ENCODE peak calls at places on chromosome X, in six cellular contexts. M is PC-3, E is neural progenitor cell, R is SK-N-SH, X is HCT116, U is MM.1S. S is an unnamed sample.

GRCh38 chrX:85992811-85993229 is 54.5 kb downstream of the CHM start:
- DNase-seq in M (peak), E (no peak), R (no peak), X (peak), U (no peak), S (peak)

GRCh38 chrX:108167211-108167872 is 75.8 kb downstream of the ATG4A start:
- DNase-seq in M (peak), E (no peak), R (no peak), X (peak), U (no peak), S (peak)

GRCh38 chrX:131187234-131187633 is 101.9 kb downstream of the IGSF1 start:
- DNase-seq in M (no peak), E (peak), R (no peak), X (no peak), U (no peak), S (no peak)

GRCh38 chrX:134026732-134027311 is 41.4 kb upstream of the GPC3 start:
- DNase-seq in M (peak), E (peak), R (peak), X (peak), U (peak), S (peak)

GRCh38 chrX:32592786-32593185 is 618.6 kb downstream of the DMD start:
- DNase-seq in M (no peak), E (no peak), R (no peak), X (no peak), U (no peak), S (no peak)

GRCh38 chrX:149939271-149940014 is 1.2 kb upstream of the EOLA2 start:
- DNase-seq in M (peak), E (peak), R (peak), X (peak), U (peak), S (peak)

GRCh38 chrX:43958529-43958928 is 14.7 kb downstream of the NDP start:
- DNase-seq in M (peak), E (peak), R (peak), X (peak), U (peak), S (peak)

GRCh38 chrX:41233988-41234387 is 100.0 kb upstream of the DDX3X start:
- DNase-seq in M (no peak), E (no peak), R (no peak), X (no peak), U (no peak), S (no peak)

GRCh38 chrX:76427560-76428242 is at the start of gene MAGEE1:
- DNase-seq in M (peak), E (peak), R (peak), X (peak), U (peak), S (peak)

GRCh38 chrX:29762006-29762405 is 453.4 kb upstream of the MAGEB2 start:
- DNase-seq in M (no peak), E (peak), R (no peak), X (no peak), U (no peak), S (no peak)

GRCh38 chrX:129523076-129524055 is at the start of gene SMARCA1:
- DNase-seq in M (peak), E (peak), R (peak), X (peak), U (no peak), S (peak)

GRCh38 chrX:24396236-24396929 is 35.9 kb downstream of the SUPT20HL1 start:
- DNase-seq in M (peak), E (no peak), R (no peak), X (no peak), U (no peak), S (peak)

GRCh38 chrX:129472116-129472515 is 51.2 kb downstream of the SMARCA1 start:
- DNase-seq in M (peak), E (no peak), R (no peak), X (no peak), U (no peak), S (peak)

GRCh38 chrX:34875204-34875603 is 67.4 kb upstream of the FAM47B start:
- DNase-seq in M (peak), E (no peak), R (no peak), X (no peak), U (peak), S (peak)

GRCh38 chrX:19673334-19674040 is 158.2 kb upstream of the MAP3K15 start:
- DNase-seq in M (peak), E (no peak), R (no peak), X (peak), U (no peak), S (peak)

GRCh38 chrX:68415289-68415688 is 18.0 kb downstream of the OPHN1 start:
- DNase-seq in M (peak), E (no peak), R (no peak), X (no peak), U (no peak), S (peak)

GRCh38 chrX:10892605-10893225 is 218.4 kb upstream of the HCCS start:
- DNase-seq in M (no peak), E (no peak), R (no peak), X (no peak), U (peak), S (peak)

GRCh38 chrX:14504960-14505538 is 24.3 kb upstream of the GLRA2 start:
- DNase-seq in M (peak), E (no peak), R (no peak), X (no peak), U (no peak), S (no peak)
- H3K9ac ChIP-seq in M (no peak), E (no peak), R (no peak), X (no peak), U (no peak), S (no peak)

GRCh38 chrX:49197543-49198087 is 2.4 kb downstream of the SYP start:
- DNase-seq in M (no peak), E (no peak), R (no peak), X (no peak), U (no peak), S (no peak)

GRCh38 chrX:49199315-49199595 is 738 bp downstream of the SYP start:
- DNase-seq in M (no peak), E (no peak), R (no peak), X (no peak), U (no peak), S (no peak)

GRCh38 chrX:49198540-49199314 is 1.3 kb downstream of the SYP start:
- DNase-seq in M (no peak), E (no peak), R (no peak), X (no peak), U (no peak), S (no peak)

GRCh38 chrX:49202022-49202421 is 2.0 kb upstream of the SYP start:
- DNase-seq in M (no peak), E (no peak), R (no peak), X (no peak), U (no peak), S (no peak)

DNA sequence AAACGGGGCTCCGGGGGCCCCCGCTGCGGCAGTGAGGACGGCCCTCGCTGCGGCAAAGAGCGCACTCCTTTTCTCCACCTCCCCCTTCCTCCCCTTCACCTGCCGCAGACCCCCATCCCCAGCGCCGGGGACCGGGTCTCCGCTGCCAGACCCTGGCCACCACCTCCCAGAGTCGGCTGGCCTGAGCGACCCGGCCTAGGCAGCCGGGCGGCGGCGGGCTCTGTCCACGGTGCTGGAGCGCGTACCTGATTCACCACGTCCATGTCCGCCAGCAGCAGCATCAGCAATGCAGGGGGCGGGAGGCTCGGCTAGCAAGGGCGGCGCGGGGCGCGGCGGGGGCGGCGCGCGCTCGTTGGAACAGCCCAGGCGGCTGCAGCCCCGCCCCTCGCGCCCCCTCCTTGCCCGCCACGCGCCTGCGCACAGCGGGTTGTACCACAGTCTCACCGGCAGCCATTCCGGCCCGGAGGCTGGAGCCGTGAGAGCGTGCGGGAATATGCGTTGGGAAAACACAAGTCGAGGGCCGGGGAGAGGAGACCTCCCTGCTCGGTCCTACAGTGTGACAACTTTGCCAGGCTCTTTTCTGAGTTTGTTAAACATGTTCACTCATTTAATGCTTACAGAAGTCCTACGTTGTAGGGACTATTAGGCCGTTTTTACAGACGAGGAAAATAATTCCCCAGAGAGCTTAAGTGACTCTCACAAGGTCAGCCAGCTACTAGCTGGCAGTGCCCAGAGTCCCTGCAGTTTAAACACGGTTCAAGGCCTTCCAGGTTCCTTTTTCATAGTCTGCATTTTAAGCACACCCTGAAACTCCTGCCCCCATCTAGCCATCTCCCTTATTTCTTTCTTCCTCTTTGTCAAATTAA is at the start of gene SYP:
- DNase-seq in M (peak), E (peak), R (peak), X (peak), U (peak), S (peak)
- H3K27ac ChIP-seq in M (no peak), E (no peak), R (peak), X (peak), U (no peak), S (no peak)

DNA sequence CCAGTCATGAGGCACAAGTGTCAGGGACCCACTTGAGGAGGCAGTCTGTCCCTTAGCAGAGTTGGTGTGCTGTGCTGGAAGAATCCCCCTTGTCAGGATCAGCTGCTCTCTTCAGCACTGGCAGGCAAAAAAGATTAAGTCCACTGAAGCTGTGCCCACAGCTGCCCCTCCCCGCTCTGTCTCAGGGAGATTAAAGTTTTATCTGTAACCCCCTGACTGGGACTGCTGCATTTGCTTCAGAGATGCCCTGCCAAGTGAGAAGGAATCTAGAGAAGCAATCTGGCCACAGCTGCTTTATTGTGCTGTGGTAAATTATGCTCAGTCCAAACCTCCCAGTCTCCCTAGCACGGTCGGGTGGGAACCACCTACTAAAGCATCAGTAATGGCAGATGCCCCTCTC is 37.4 kb upstream of the HEPH start:
- DNase-seq in M (no peak), E (peak), R (no peak), X (no peak), U (no peak), S (no peak)
- TF ChIP-seq EZH2phosphoT487 in M (no peak), E (no peak), R (no peak), X (no peak), U (no peak), S (no peak)

GRCh38 chrX:45352588-45352987 is 151.9 kb upstream of the DIPK2B start:
- DNase-seq in M (no peak), E (no peak), R (no peak), X (no peak), U (no peak), S (peak)
- H3K9ac ChIP-seq in M (no peak), E (no peak), R (no peak), X (no peak), U (no peak), S (no peak)

S was measured in GM23248.